ENCODE peak calls at places on chromosomes 1 and 21, in seven cellular contexts. One of them, this sample, is unnamed.

GRCh38 chr21:46118871-46119564 is 21.1 kb downstream of the COL6A2 start:
- DNase-seq in NCI-H748 treated with DMSO at 0.1 percent for 48 hours: no peak
- DNase-seq in NCI-H1105 treated with DMSO at 0.1 percent for 48 hours: no peak
- DNase-seq in effector memory CD4-positive, alpha-beta T cell: no peak
- DNase-seq in activated CD8-positive, alpha-beta memory T cell treated with anti-CD3 and anti-CD28 coated beads, Interleukin-2, amount 50 U/mL, for 48 hours: no peak
- DNase-seq in globus pallidus: no peak
- DNase-seq in Daoy: no peak
- DNase-seq in this sample: peak; percentile 46

GRCh38 chr21:29302340-29302991 is 3.7 kb downstream of the BACH1 start:
- DNase-seq in NCI-H748 treated with DMSO at 0.1 percent for 48 hours: no peak
- DNase-seq in NCI-H1105 treated with DMSO at 0.1 percent for 48 hours: no peak
- DNase-seq in effector memory CD4-positive, alpha-beta T cell: no peak
- DNase-seq in activated CD8-positive, alpha-beta memory T cell treated with anti-CD3 and anti-CD28 coated beads, Interleukin-2, amount 50 U/mL, for 48 hours: no peak
- DNase-seq in globus pallidus: no peak
- DNase-seq in Daoy: peak; percentile 16
- DNase-seq in this sample: no peak

GRCh38 chr1:225156254-225156653 is 226.8 kb downstream of the DNAH14 start:
- DNase-seq in NCI-H748 treated with DMSO at 0.1 percent for 48 hours: no peak
- DNase-seq in NCI-H1105 treated with DMSO at 0.1 percent for 48 hours: no peak
- DNase-seq in effector memory CD4-positive, alpha-beta T cell: no peak
- DNase-seq in activated CD8-positive, alpha-beta memory T cell treated with anti-CD3 and anti-CD28 coated beads, Interleukin-2, amount 50 U/mL, for 48 hours: no peak
- DNase-seq in globus pallidus: no peak
- DNase-seq in Daoy: peak; percentile 39
- DNase-seq in this sample: no peak

GRCh38 chr1:7898962-7899361 is 41.7 kb downstream of the TNFRSF9 start:
- DNase-seq in NCI-H748 treated with DMSO at 0.1 percent for 48 hours: no peak
- DNase-seq in NCI-H1105 treated with DMSO at 0.1 percent for 48 hours: no peak
- DNase-seq in effector memory CD4-positive, alpha-beta T cell: no peak
- DNase-seq in activated CD8-positive, alpha-beta memory T cell treated with anti-CD3 and anti-CD28 coated beads, Interleukin-2, amount 50 U/mL, for 48 hours: no peak
- DNase-seq in globus pallidus: no peak
- DNase-seq in Daoy: no peak
- DNase-seq in this sample: no peak

GRCh38 chr1:3929122-3929521 is 29.1 kb upstream of the C1orf174 start:
- DNase-seq in NCI-H748 treated with DMSO at 0.1 percent for 48 hours: no peak
- DNase-seq in NCI-H1105 treated with DMSO at 0.1 percent for 48 hours: no peak
- DNase-seq in effector memory CD4-positive, alpha-beta T cell: no peak
- DNase-seq in activated CD8-positive, alpha-beta memory T cell treated with anti-CD3 and anti-CD28 coated beads, Interleukin-2, amount 50 U/mL, for 48 hours: no peak
- DNase-seq in globus pallidus: no peak
- DNase-seq in Daoy: no peak
- DNase-seq in this sample: no peak

GRCh38 chr1:184083016-184083415 is 31.5 kb downstream of the TSEN15 start:
- DNase-seq in NCI-H748 treated with DMSO at 0.1 percent for 48 hours: no peak
- DNase-seq in NCI-H1105 treated with DMSO at 0.1 percent for 48 hours: no peak
- DNase-seq in effector memory CD4-positive, alpha-beta T cell: no peak
- DNase-seq in activated CD8-positive, alpha-beta memory T cell treated with anti-CD3 and anti-CD28 coated beads, Interleukin-2, amount 50 U/mL, for 48 hours: no peak
- DNase-seq in globus pallidus: no peak
- DNase-seq in Daoy: no peak
- DNase-seq in this sample: no peak

GRCh38 chr21:44938976-44939531 is 775 bp upstream of the SLX9 start:
- DNase-seq in NCI-H748 treated with DMSO at 0.1 percent for 48 hours: no peak
- DNase-seq in NCI-H1105 treated with DMSO at 0.1 percent for 48 hours: no peak
- DNase-seq in effector memory CD4-positive, alpha-beta T cell: no peak
- DNase-seq in activated CD8-positive, alpha-beta memory T cell treated with anti-CD3 and anti-CD28 coated beads, Interleukin-2, amount 50 U/mL, for 48 hours: no peak
- DNase-seq in globus pallidus: no peak
- DNase-seq in Daoy: no peak
- DNase-seq in this sample: no peak

GRCh38 chr21:42278750-42279149 is 36.5 kb downstream of the TFF3 start:
- DNase-seq in NCI-H748 treated with DMSO at 0.1 percent for 48 hours: no peak
- DNase-seq in NCI-H1105 treated with DMSO at 0.1 percent for 48 hours: no peak
- DNase-seq in effector memory CD4-positive, alpha-beta T cell: no peak
- DNase-seq in activated CD8-positive, alpha-beta memory T cell treated with anti-CD3 and anti-CD28 coated beads, Interleukin-2, amount 50 U/mL, for 48 hours: no peak
- DNase-seq in globus pallidus: no peak
- DNase-seq in Daoy: no peak
- DNase-seq in this sample: no peak

GRCh38 chr1:38680801-38681510 is 178.6 kb downstream of the RRAGC start:
- DNase-seq in NCI-H748 treated with DMSO at 0.1 percent for 48 hours: no peak
- DNase-seq in NCI-H1105 treated with DMSO at 0.1 percent for 48 hours: no peak
- DNase-seq in effector memory CD4-positive, alpha-beta T cell: no peak
- DNase-seq in activated CD8-positive, alpha-beta memory T cell treated with anti-CD3 and anti-CD28 coated beads, Interleukin-2, amount 50 U/mL, for 48 hours: no peak
- DNase-seq in globus pallidus: no peak
- DNase-seq in Daoy: peak; percentile 45
- DNase-seq in this sample: no peak

GRCh38 chr1:35454616-35455015 is 102.6 kb downstream of the KIAA0319L start:
- DNase-seq in NCI-H748 treated with DMSO at 0.1 percent for 48 hours: no peak
- DNase-seq in NCI-H1105 treated with DMSO at 0.1 percent for 48 hours: no peak
- DNase-seq in effector memory CD4-positive, alpha-beta T cell: no peak
- DNase-seq in activated CD8-positive, alpha-beta memory T cell treated with anti-CD3 and anti-CD28 coated beads, Interleukin-2, amount 50 U/mL, for 48 hours: no peak
- DNase-seq in globus pallidus: no peak
- DNase-seq in Daoy: no peak
- DNase-seq in this sample: no peak

GRCh38 chr1:119008483-119009299 is 20.5 kb upstream of the TBX15 start:
- DNase-seq in NCI-H748 treated with DMSO at 0.1 percent for 48 hours: peak; percentile 80
- DNase-seq in NCI-H1105 treated with DMSO at 0.1 percent for 48 hours: peak; percentile 22
- DNase-seq in effector memory CD4-positive, alpha-beta T cell: no peak
- DNase-seq in activated CD8-positive, alpha-beta memory T cell treated with anti-CD3 and anti-CD28 coated beads, Interleukin-2, amount 50 U/mL, for 48 hours: no peak
- DNase-seq in globus pallidus: peak; percentile 12
- DNase-seq in Daoy: peak; percentile 57
- DNase-seq in this sample: peak; percentile 48

GRCh38 chr1:53285546-53285945 is 42.3 kb downstream of the LRP8 start:
- DNase-seq in NCI-H748 treated with DMSO at 0.1 percent for 48 hours: no peak
- DNase-seq in NCI-H1105 treated with DMSO at 0.1 percent for 48 hours: no peak
- DNase-seq in effector memory CD4-positive, alpha-beta T cell: no peak
- DNase-seq in activated CD8-positive, alpha-beta memory T cell treated with anti-CD3 and anti-CD28 coated beads, Interleukin-2, amount 50 U/mL, for 48 hours: no peak
- DNase-seq in globus pallidus: no peak
- DNase-seq in Daoy: no peak
- DNase-seq in this sample: no peak

GRCh38 chr21:45378258-45378966 is 26.6 kb upstream of the COL18A1 start:
- DNase-seq in NCI-H748 treated with DMSO at 0.1 percent for 48 hours: no peak
- DNase-seq in NCI-H1105 treated with DMSO at 0.1 percent for 48 hours: no peak
- DNase-seq in effector memory CD4-positive, alpha-beta T cell: no peak
- DNase-seq in activated CD8-positive, alpha-beta memory T cell treated with anti-CD3 and anti-CD28 coated beads, Interleukin-2, amount 50 U/mL, for 48 hours: no peak
- DNase-seq in globus pallidus: no peak
- DNase-seq in Daoy: no peak
- DNase-seq in this sample: no peak

GRCh38 chr1:168386949-168387586 is 106.4 kb downstream of the TBX19 start:
- DNase-seq in NCI-H748 treated with DMSO at 0.1 percent for 48 hours: peak; percentile 72
- DNase-seq in NCI-H1105 treated with DMSO at 0.1 percent for 48 hours: peak; percentile 71
- DNase-seq in effector memory CD4-positive, alpha-beta T cell: peak; percentile 67
- DNase-seq in activated CD8-positive, alpha-beta memory T cell treated with anti-CD3 and anti-CD28 coated beads, Interleukin-2, amount 50 U/mL, for 48 hours: peak; percentile 87
- DNase-seq in globus pallidus: peak; percentile 4
- DNase-seq in Daoy: no peak
- DNase-seq in this sample: peak; percentile 56

GRCh38 chr1:78275906-78276690 is 214.7 kb upstream of the PTGFR start:
- DNase-seq in NCI-H748 treated with DMSO at 0.1 percent for 48 hours: no peak
- DNase-seq in NCI-H1105 treated with DMSO at 0.1 percent for 48 hours: no peak
- DNase-seq in effector memory CD4-positive, alpha-beta T cell: no peak
- DNase-seq in activated CD8-positive, alpha-beta memory T cell treated with anti-CD3 and anti-CD28 coated beads, Interleukin-2, amount 50 U/mL, for 48 hours: no peak
- DNase-seq in globus pallidus: no peak
- DNase-seq in Daoy: no peak
- DNase-seq in this sample: no peak

GRCh38 chr1:54995013-54995760 is 3.5 kb upstream of the BSND start:
- DNase-seq in NCI-H748 treated with DMSO at 0.1 percent for 48 hours: no peak
- DNase-seq in NCI-H1105 treated with DMSO at 0.1 percent for 48 hours: no peak
- DNase-seq in effector memory CD4-positive, alpha-beta T cell: no peak
- DNase-seq in activated CD8-positive, alpha-beta memory T cell treated with anti-CD3 and anti-CD28 coated beads, Interleukin-2, amount 50 U/mL, for 48 hours: no peak
- DNase-seq in globus pallidus: no peak
- DNase-seq in Daoy: no peak
- DNase-seq in this sample: no peak

GRCh38 chr1:24263211-24263610 is 55.9 kb upstream of the GRHL3 start:
- DNase-seq in NCI-H748 treated with DMSO at 0.1 percent for 48 hours: no peak
- DNase-seq in NCI-H1105 treated with DMSO at 0.1 percent for 48 hours: no peak
- DNase-seq in effector memory CD4-positive, alpha-beta T cell: no peak
- DNase-seq in activated CD8-positive, alpha-beta memory T cell treated with anti-CD3 and anti-CD28 coated beads, Interleukin-2, amount 50 U/mL, for 48 hours: no peak
- DNase-seq in globus pallidus: no peak
- DNase-seq in Daoy: no peak
- DNase-seq in this sample: no peak